ENCODE peak calls at places on chromosomes 5 and 9, in nine cellular contexts. C is thoracic aorta; E is SJCRH30; Z is ovary; V is SJSA1; B is HCT116; I is left ventricle myocardium inferior; L is CD8-positive, alpha-beta memory T cell; F is suprapubic skin. H is an unnamed sample.
A peak's percentile ranks its signal among the peaks of the same experiment; 100 is the strongest.

GRCh38 chr5:87113848-87114247 is 153.8 kb upstream of the RASA1 start:
- DNase-seq in C (no peak), E (peak; percentile 43), Z (no peak), V (peak; percentile 85), B (no peak), I (no peak), L (no peak), F (no peak), H (no peak)

GRCh38 chr9:95515272-95516113 is 1.3 kb downstream of the PTCH1 start:
- DNase-seq in C (no peak), E (peak; percentile 47), Z (peak; percentile 45), V (no peak), B (no peak), I (no peak), L (no peak), F (no peak), H (no peak)

GRCh38 chr9:100082786-100083185 is 16.0 kb downstream of the ERP44 start:
- DNase-seq in C (no peak), E (no peak), Z (no peak), V (no peak), B (no peak), I (no peak), L (no peak), F (no peak), H (no peak)

GRCh38 chr9:549425-549997 is 292.0 kb upstream of the DMRT1 start:
- DNase-seq in C (no peak), E (peak; percentile 7), Z (no peak), V (no peak), B (no peak), I (no peak), L (no peak), F (no peak), H (no peak)

GRCh38 chr5:170769898-170770416 is 13.6 kb upstream of the GABRP start:
- DNase-seq in C (no peak), E (no peak), Z (no peak), V (no peak), B (no peak), I (no peak), L (no peak), F (no peak), H (no peak)

GRCh38 chr5:75461679-75462078 is 49.8 kb downstream of the CERT1 start:
- DNase-seq in C (no peak), E (no peak), Z (no peak), V (no peak), B (no peak), I (no peak), L (no peak), F (no peak), H (no peak)

GRCh38 chr5:161105563-161105962 is 253.6 kb upstream of the ATP10B start:
- DNase-seq in C (no peak), E (no peak), Z (no peak), V (no peak), B (no peak), I (no peak), L (no peak), F (no peak), H (no peak)

GRCh38 chr5:133938932-133939331 is 29.5 kb downstream of the C5orf15 start:
- DNase-seq in C (no peak), E (no peak), Z (no peak), V (no peak), B (no peak), I (no peak), L (no peak), F (no peak), H (no peak)

GRCh38 chr5:16740046-16740445 is 123.2 kb upstream of the RETREG1 start:
- DNase-seq in C (no peak), E (no peak), Z (no peak), V (no peak), B (no peak), I (no peak), L (no peak), F (no peak), H (no peak)

GRCh38 chr9:1869843-1870242 is 145.3 kb upstream of the SMARCA2 start:
- DNase-seq in C (no peak), E (peak; percentile 49), Z (no peak), V (no peak), B (peak; percentile 7), I (no peak), L (no peak), F (no peak), H (peak; percentile 57)

GRCh38 chr5:73591102-73591695 is 25.7 kb downstream of the UTP15 start:
- DNase-seq in C (peak; percentile 17), E (peak; percentile 60), Z (no peak), V (peak; percentile 63), B (peak; percentile 83), I (no peak), L (peak; percentile 8), F (no peak), H (peak; percentile 47)

GRCh38 chr5:143851383-143851782 is 39.4 kb downstream of the HMHB1 start:
- DNase-seq in C (no peak), E (no peak), Z (no peak), V (no peak), B (no peak), I (no peak), L (no peak), F (no peak), H (no peak)

GRCh38 chr5:93578813-93579560 is 2.0 kb downstream of the NR2F1-AS1 start:
- DNase-seq in C (no peak), E (no peak), Z (peak; percentile 78), V (peak; percentile 71), B (no peak), I (no peak), L (no peak), F (no peak), H (no peak)

GRCh38 chr5:171484460-171484899 is 65.0 kb downstream of the FGF18 start:
- DNase-seq in C (no peak), E (peak; percentile 23), Z (peak; percentile 44), V (no peak), B (peak; percentile 10), I (no peak), L (peak; percentile 37), F (no peak), H (no peak)

GRCh38 chr9:35698231-35698630 is 8.5 kb upstream of the TPM2 start:
- DNase-seq in C (no peak), E (no peak), Z (no peak), V (no peak), B (no peak), I (no peak), L (no peak), F (no peak), H (no peak)

GRCh38 chr9:35695801-35696420 is 6.2 kb upstream of the TPM2 start:
- DNase-seq in C (no peak), E (no peak), Z (no peak), V (no peak), B (no peak), I (no peak), L (no peak), F (no peak), H (no peak)

GRCh38 chr9:35697486-35697885 is 7.8 kb upstream of the TPM2 start:
- DNase-seq in C (no peak), E (no peak), Z (no peak), V (no peak), B (no peak), I (no peak), L (no peak), F (no peak), H (no peak)

GRCh38 chr9:35700031-35700430 is 10.3 kb upstream of the TPM2 start:
- DNase-seq in C (no peak), E (no peak), Z (no peak), V (no peak), B (no peak), I (no peak), L (no peak), F (no peak), H (no peak)

DNA sequence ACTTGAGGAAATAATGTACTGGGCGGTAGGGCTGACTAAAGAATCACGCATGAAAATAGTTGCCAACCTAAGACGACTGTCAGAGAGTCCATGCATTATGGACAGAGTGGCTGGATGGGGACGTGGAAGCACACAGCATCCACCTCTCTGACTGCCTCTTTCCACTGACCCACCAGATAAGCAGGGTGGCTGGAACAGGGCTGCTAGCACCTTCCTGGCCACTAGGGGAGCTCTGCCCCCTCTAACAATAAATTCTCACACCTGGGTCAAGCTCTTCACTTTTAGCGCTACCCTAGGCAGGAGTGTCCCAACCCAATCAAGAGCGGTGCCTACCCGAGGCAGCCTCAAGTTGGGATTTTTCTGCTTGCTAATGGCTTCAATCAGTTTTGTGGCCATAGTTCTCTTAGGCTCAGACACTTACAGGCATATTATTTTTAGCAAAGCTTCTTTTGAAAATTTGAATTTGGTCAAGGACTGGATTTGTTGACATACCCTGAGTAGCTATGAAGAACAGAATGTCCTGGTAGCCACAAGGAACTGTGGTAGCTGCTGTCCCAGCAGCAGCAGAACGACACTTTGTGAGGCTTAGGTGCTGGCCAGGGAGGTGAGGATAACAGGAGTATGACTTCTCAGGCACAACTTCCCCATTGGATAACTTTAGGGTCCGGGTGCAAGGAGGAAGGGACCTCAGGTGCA is 6.9 kb upstream of the TPM2 start:
- DNase-seq in C (no peak), E (peak; percentile 33), Z (peak; percentile 69), V (no peak), B (peak; percentile 37), I (peak; percentile 48), L (peak; percentile 36), F (no peak), H (no peak)
- H3K27ac ChIP-seq in C (peak overlapping the region; percentile 100), E (no peak overlapping the region), Z (no peak overlapping the region), V (no peak overlapping the region), B (peak overlapping the region; percentile 2), I (peak overlapping the region; percentile 54), L (no peak overlapping the region), F (peak overlapping the region; percentile 52), H (no peak overlapping the region)

GRCh38 chr9:70415041-70415440 is 584 bp upstream of the KLF9 start:
- DNase-seq in C (no peak), E (no peak), Z (no peak), V (no peak), B (no peak), I (no peak), L (no peak), F (no peak), H (no peak)
- H3K27me3 ChIP-seq in C (no peaks in the 10 kb centered on the region), E (no peaks in the 10 kb centered on the region), Z (no peaks in the 10 kb centered on the region), V (no peaks in the 10 kb centered on the region), B (no peaks in the 10 kb centered on the region), I (no peaks in the 10 kb centered on the region), L (no peaks in the 10 kb centered on the region), F (no peaks in the 10 kb centered on the region), H (peaks cover 11% of the 10 kb centered on the region)

DNA sequence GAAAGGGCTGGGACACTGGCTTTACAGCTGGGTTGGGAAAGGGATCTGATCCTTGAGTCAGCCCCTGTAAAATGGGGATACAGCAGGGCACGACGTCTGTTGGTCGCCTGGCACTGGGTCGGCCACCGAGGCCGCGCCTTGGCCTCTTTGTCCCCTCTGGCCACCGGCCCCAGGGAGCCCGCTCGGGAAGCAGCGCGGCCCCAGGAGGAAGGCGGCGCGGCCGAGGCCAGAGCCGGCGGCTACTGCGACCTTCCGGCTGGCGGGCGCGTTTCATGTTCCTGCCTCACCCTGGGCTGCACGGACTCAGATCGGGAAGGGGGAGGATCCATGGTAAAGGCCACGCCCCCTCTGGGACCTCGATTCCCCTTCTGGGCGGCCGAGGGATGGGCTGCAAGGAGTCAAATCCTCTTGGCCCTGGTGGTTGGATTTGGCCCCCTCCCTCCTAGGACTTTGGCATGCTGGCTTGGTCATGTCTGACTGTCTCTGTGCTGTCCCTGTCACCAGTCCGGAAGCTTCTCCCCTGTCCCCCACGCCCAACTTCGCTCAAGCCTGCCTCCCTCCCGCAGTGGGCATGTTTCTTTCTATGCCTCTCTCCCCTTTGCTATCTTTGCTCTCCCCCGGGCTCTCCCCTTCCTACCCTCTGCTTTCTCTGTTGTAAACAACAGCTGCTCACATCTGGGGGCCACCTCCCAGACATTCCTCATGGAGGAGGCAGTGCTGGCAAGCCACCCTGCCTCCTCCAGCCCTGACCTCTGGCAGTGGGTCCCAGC is 25.8 kb downstream of the FPGS start:
- DNase-seq in C (peak; percentile 78), E (no peak), Z (peak; percentile 96), V (no peak), B (peak; percentile 41), I (peak; percentile 93), L (no peak), F (peak; percentile 94), H (peak; percentile 88)
- H3K4me3 ChIP-seq in C (peak overlapping the region; percentile 61), E (no peak overlapping the region), Z (peak overlapping the region; percentile 32), V (no peak overlapping the region), B (peak overlapping the region; percentile 49), I (peak overlapping the region; percentile 55), L (no peak overlapping the region), F (peak overlapping the region; percentile 33), H (peak overlapping the region; percentile 10)

GRCh38 chr9:134546746-134547145 is 94.9 kb upstream of the COL5A1 start:
- DNase-seq in C (no peak), E (no peak), Z (no peak), V (no peak), B (no peak), I (peak; percentile 6), L (no peak), F (no peak), H (no peak)
- H3K27ac ChIP-seq in C (no peak overlapping the region), E (no peak overlapping the region), Z (no peak overlapping the region), V (no peak overlapping the region), B (no peak overlapping the region), I (no peak overlapping the region), L (no peak overlapping the region), F (no peak overlapping the region), H (no peak overlapping the region)

H was measured in iPS DF 6.9.